ENCODE peak calls at places on chromosome 19, in ten cellular contexts. One of them, this sample, is unnamed.

GRCh38 chr19:16383584-16384161 is 59.0 kb downstream of the KLF2 start:
- DNase-seq in KG1: no peak
- DNase-seq in sciatic nerve: no peak
- DNase-seq in fibroblast of the conjunctiva: no peak
- DNase-seq in neural crest cell: no peak
- DNase-seq in astrocyte of the spinal cord: no peak
- DNase-seq in NCI-H1694 treated with DMSO at 0.1 percent for 48 hours: no peak
- DNase-seq in GM18507: no peak
- DNase-seq in CD4-positive, alpha-beta memory T cell: no peak
- DNase-seq in ovary: no peak
- DNase-seq in this sample: no peak

GRCh38 chr19:50414850-50415660 is 3.7 kb upstream of the SPIB start:
- DNase-seq in CD4-positive, alpha-beta memory T cell: peak; percentile 66
- DNase-seq in NCI-H1694 treated with DMSO at 0.1 percent for 48 hours: peak; percentile 2
- DNase-seq in neural crest cell: peak; percentile 89
- DNase-seq in KG1: no peak
- DNase-seq in astrocyte of the spinal cord: peak; percentile 43
- DNase-seq in ovary: peak; percentile 85
- DNase-seq in GM18507: peak; percentile 83
- DNase-seq in fibroblast of the conjunctiva: peak; percentile 22
- DNase-seq in sciatic nerve: peak; percentile 88
- DNase-seq in this sample: no peak

GRCh38 chr19:16042533-16043085 is 33.7 kb upstream of the TPM4 start:
- DNase-seq in ovary: no peak
- DNase-seq in neural crest cell: no peak
- DNase-seq in KG1: no peak
- DNase-seq in fibroblast of the conjunctiva: no peak
- DNase-seq in CD4-positive, alpha-beta memory T cell: no peak
- DNase-seq in NCI-H1694 treated with DMSO at 0.1 percent for 48 hours: no peak
- DNase-seq in sciatic nerve: no peak
- DNase-seq in astrocyte of the spinal cord: no peak
- DNase-seq in GM18507: no peak
- DNase-seq in this sample: no peak

GRCh38 chr19:36838784-36839324 is 667 bp upstream of the ZNF790 start:
- DNase-seq in astrocyte of the spinal cord: no peak
- DNase-seq in neural crest cell: no peak
- DNase-seq in NCI-H1694 treated with DMSO at 0.1 percent for 48 hours: no peak
- DNase-seq in fibroblast of the conjunctiva: no peak
- DNase-seq in KG1: no peak
- DNase-seq in CD4-positive, alpha-beta memory T cell: no peak
- DNase-seq in ovary: no peak
- DNase-seq in sciatic nerve: no peak
- DNase-seq in GM18507: no peak
- DNase-seq in this sample: no peak

GRCh38 chr19:40686882-40687524 is 3.4 kb downstream of the NUMBL start:
- DNase-seq in KG1: no peak
- DNase-seq in GM18507: no peak
- DNase-seq in fibroblast of the conjunctiva: no peak
- DNase-seq in ovary: no peak
- DNase-seq in astrocyte of the spinal cord: no peak
- DNase-seq in CD4-positive, alpha-beta memory T cell: no peak
- DNase-seq in NCI-H1694 treated with DMSO at 0.1 percent for 48 hours: no peak
- DNase-seq in neural crest cell: no peak
- DNase-seq in sciatic nerve: peak; percentile 71
- DNase-seq in this sample: no peak

GRCh38 chr19:35006342-35006998 is 6.3 kb downstream of the GRAMD1A start:
- DNase-seq in CD4-positive, alpha-beta memory T cell: no peak
- DNase-seq in ovary: no peak
- DNase-seq in GM18507: no peak
- DNase-seq in KG1: no peak
- DNase-seq in neural crest cell: no peak
- DNase-seq in NCI-H1694 treated with DMSO at 0.1 percent for 48 hours: no peak
- DNase-seq in astrocyte of the spinal cord: peak; percentile 59
- DNase-seq in sciatic nerve: no peak
- DNase-seq in fibroblast of the conjunctiva: no peak
- DNase-seq in this sample: no peak

GRCh38 chr19:11995174-11995573 is 30.3 kb downstream of the ZNF763 start:
- DNase-seq in NCI-H1694 treated with DMSO at 0.1 percent for 48 hours: no peak
- DNase-seq in astrocyte of the spinal cord: no peak
- DNase-seq in KG1: no peak
- DNase-seq in sciatic nerve: no peak
- DNase-seq in ovary: no peak
- DNase-seq in neural crest cell: no peak
- DNase-seq in fibroblast of the conjunctiva: no peak
- DNase-seq in GM18507: no peak
- DNase-seq in CD4-positive, alpha-beta memory T cell: no peak
- DNase-seq in this sample: no peak

GRCh38 chr19:18046066-18046718 is 38.2 kb downstream of the ARRDC2 start:
- DNase-seq in neural crest cell: no peak
- DNase-seq in NCI-H1694 treated with DMSO at 0.1 percent for 48 hours: peak; percentile 10
- DNase-seq in astrocyte of the spinal cord: peak; percentile 57
- DNase-seq in CD4-positive, alpha-beta memory T cell: no peak
- DNase-seq in fibroblast of the conjunctiva: no peak
- DNase-seq in sciatic nerve: no peak
- DNase-seq in KG1: no peak
- DNase-seq in ovary: no peak
- DNase-seq in GM18507: no peak
- DNase-seq in this sample: no peak

This sample was measured in iPS DF 19.7.